ENCODE peak calls at places on chromosomes 16 and 17, in six cellular contexts. Z is neuronal stem cell, Q is H9, T is IMR-90, H is trophoblast cell, S is H1. W is an unnamed sample.

GRCh38 chr17:82647593-82648164 is 565 bp downstream of the WDR45B start:
- DNase-seq in Q (no peak), H (peak), Z (peak), T (no peak), S (no peak), W (peak)

GRCh38 chr17:50899559-50900319 is 33.6 kb upstream of the TOB1 start:
- DNase-seq in S (no peak), T (no peak), Q (no peak), H (peak), Z (no peak), W (no peak)

GRCh38 chr17:9221231-9222180 is 200.2 kb downstream of the NTN1 start:
- DNase-seq in S (no peak), T (no peak), Z (no peak), Q (no peak), H (no peak), W (no peak)

GRCh38 chr16:86060381-86061317 is 161.7 kb downstream of the IRF8 start:
- DNase-seq in Z (no peak), S (no peak), T (no peak), Q (no peak), H (no peak), W (no peak)

GRCh38 chr17:67833946-67834631 is 8.8 kb downstream of the BPTF start:
- DNase-seq in Q (peak), S (no peak), H (peak), T (no peak), Z (no peak), W (no peak)

GRCh38 chr16:87297918-87298631 is 19.1 kb downstream of the C16orf95 start:
- DNase-seq in H (peak), Z (peak), T (peak), S (no peak), Q (peak), W (peak)

GRCh38 chr16:69105501-69106361 is at the start of gene HAS3:
- DNase-seq in T (peak), Z (peak), H (peak), Q (peak), S (peak), W (peak)

GRCh38 chr16:5062790-5063765 is 2.7 kb downstream of the C16orf89 start:
- DNase-seq in Z (no peak), T (no peak), H (no peak), S (no peak), Q (no peak), W (no peak)

GRCh38 chr16:57471209-57471608 is 8.7 kb downstream of the POLR2C start:
- DNase-seq in Q (no peak), S (no peak), Z (no peak), H (no peak), T (no peak), W (no peak)

GRCh38 chr17:67506966-67507365 is 129.9 kb downstream of the PITPNC1 start:
- DNase-seq in T (peak), H (peak), Z (no peak), S (no peak), Q (no peak), W (peak)

GRCh38 chr17:49516190-49516589 is 21.1 kb downstream of the NGFR start:
- DNase-seq in Q (no peak), S (no peak), H (no peak), T (no peak), Z (no peak), W (no peak)

GRCh38 chr17:43676471-43676870 is 14.7 kb upstream of the MEOX1 start:
- DNase-seq in S (no peak), Q (no peak), Z (no peak), T (no peak), H (no peak), W (peak)

GRCh38 chr17:17344507-17345293 is 41.5 kb downstream of the NT5M start:
- DNase-seq in H (no peak), Z (no peak), S (no peak), Q (peak), T (no peak), W (no peak)
- H2AFZ ChIP-seq in H (no peak), Z (no peak), S (no peak), Q (no peak), T (no peak), W (no peak)

DNA sequence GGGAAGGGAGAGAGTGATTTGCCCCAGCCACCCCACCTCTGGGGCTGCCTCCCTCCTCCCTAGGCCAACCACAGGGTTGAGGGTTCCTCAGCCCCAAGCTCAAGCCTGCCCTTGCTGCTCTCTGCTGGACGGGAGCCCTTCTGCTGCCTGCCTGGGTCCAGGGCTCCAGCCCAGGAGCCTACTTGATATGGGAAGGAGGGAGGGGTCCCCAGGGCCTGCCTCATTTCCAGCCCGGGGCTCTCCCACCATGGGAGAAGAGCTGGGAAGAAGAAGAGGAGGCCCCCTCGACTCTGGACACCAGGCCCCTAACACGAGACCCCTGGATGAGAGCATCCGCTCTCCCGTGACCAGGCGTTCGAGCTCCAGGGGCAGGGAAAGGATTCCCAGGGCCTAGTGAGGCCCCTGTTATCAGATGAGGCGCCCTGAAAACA is 726 bp downstream of the SLC16A5 start:
- DNase-seq in H (no peak), Q (peak), T (no peak), S (no peak), Z (no peak), W (no peak)
- H3K23ac ChIP-seq in H (no peak), Q (no peak), T (peak), S (no peak), Z (peak), W (peak)

GRCh38 chr16:25855063-25855462 is 163.3 kb downstream of the HS3ST4 start:
- DNase-seq in S (no peak), T (no peak), Z (no peak), H (no peak), Q (no peak), W (no peak)
- H4K8ac ChIP-seq in S (no peak), T (no peak), Z (no peak), H (no peak), Q (no peak), W (no peak)

GRCh38 chr17:4583796-4584124 is 569 bp upstream of the SMTNL2 start:
- DNase-seq in Z (no peak), H (peak), S (no peak), T (no peak), Q (peak), W (peak)
- H2AFZ ChIP-seq in Z (peak), H (peak), S (peak), T (no peak), Q (no peak), W (no peak)

GRCh38 chr17:19005442-19005773 is 844 bp upstream of the FAM83G start:
- DNase-seq in H (no peak), Q (no peak), S (no peak), T (no peak), Z (no peak), W (no peak)
- H3K23ac ChIP-seq in H (no peak), Q (no peak), S (no peak), T (no peak), Z (peak), W (no peak)

GRCh38 chr17:75131278-75132017 is at the start of gene NT5C:
- DNase-seq in S (peak), Q (peak), H (peak), Z (peak), T (peak), W (peak)
- H4K8ac ChIP-seq in S (peak), Q (no peak), H (peak), Z (peak), T (peak), W (peak)

GRCh38 chr17:39014795-39015545 is 47.8 kb upstream of the FBXO47 start:
- DNase-seq in H (peak), Z (no peak), S (no peak), T (no peak), Q (no peak), W (no peak)

GRCh38 chr17:39016193-39017153 is 49.3 kb upstream of the FBXO47 start:
- DNase-seq in T (peak), Z (no peak), S (no peak), H (no peak), Q (no peak), W (peak)

GRCh38 chr17:39015546-39015935 is 48.3 kb upstream of the FBXO47 start:
- DNase-seq in H (no peak), Z (no peak), S (no peak), T (no peak), Q (no peak), W (no peak)

GRCh38 chr17:39014044-39014794 is 47.0 kb upstream of the FBXO47 start:
- DNase-seq in T (peak), Z (no peak), Q (no peak), H (peak), S (no peak), W (peak)

GRCh38 chr17:39018267-39019134 is 51.3 kb upstream of the FBXO47 start:
- DNase-seq in H (no peak), Q (no peak), T (no peak), S (no peak), Z (no peak), W (peak)
- H2AFZ ChIP-seq in H (no peak), Q (peak), T (no peak), S (peak), Z (no peak), W (no peak)

GRCh38 chr17:74758846-74759163 is 10.4 kb downstream of the NHERF1 start:
- DNase-seq in T (peak), Q (no peak), Z (no peak), H (no peak), S (no peak), W (no peak)

GRCh38 chr17:74759941-74760340 is 11.5 kb downstream of the NHERF1 start:
- DNase-seq in Z (no peak), S (no peak), T (no peak), H (peak), Q (no peak), W (no peak)

GRCh38 chr17:74760404-74761105 is 12.1 kb downstream of the NHERF1 start:
- DNase-seq in T (no peak), Z (no peak), H (no peak), Q (no peak), S (no peak), W (no peak)

GRCh38 chr17:74757931-74758845 is 9.8 kb downstream of the NHERF1 start:
- DNase-seq in H (no peak), S (no peak), Q (no peak), T (no peak), Z (no peak), W (no peak)

GRCh38 chr17:74759243-74759801 is 10.9 kb downstream of the NHERF1 start:
- DNase-seq in S (no peak), Z (no peak), H (no peak), Q (no peak), T (no peak), W (no peak)
- H3K23ac ChIP-seq in S (no peak), Z (peak), H (no peak), Q (no peak), T (no peak), W (no peak)

GRCh38 chr17:2853722-2854580 is 57.7 kb downstream of the RAP1GAP2 start:
- DNase-seq in Q (no peak), H (peak), S (no peak), Z (no peak), T (no peak), W (peak)
- H4K8ac ChIP-seq in Q (no peak), H (peak), S (peak), Z (no peak), T (no peak), W (no peak)

DNA sequence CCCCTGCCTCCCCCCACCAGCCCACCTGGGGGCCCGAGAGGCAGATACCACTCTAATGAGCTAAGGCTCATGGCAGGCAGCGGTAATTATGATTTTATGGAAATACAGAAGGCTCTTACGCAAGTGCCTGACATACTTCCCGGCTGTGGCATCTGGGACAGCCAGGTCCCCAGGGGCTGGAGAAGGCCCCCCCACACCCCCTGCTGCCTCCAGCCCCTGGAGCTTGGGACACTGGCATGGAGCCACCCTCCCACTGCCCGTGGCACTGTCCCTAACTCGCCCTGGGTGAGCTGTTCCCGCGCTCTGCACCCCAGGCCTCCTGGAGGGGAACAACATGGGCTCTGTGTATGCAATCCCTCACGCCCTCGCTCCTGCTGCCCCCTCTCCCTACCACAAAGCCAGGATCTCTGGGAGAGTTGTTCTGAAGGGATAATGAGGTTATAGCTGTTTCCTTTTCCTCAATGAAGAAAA is 5.4 kb upstream of the STAC2 start:
- DNase-seq in H (no peak), Q (no peak), S (no peak), T (no peak), Z (no peak), W (no peak)
- H2AFZ ChIP-seq in H (no peak), Q (no peak), S (no peak), T (no peak), Z (peak), W (no peak)

W was measured in mesenchymal stem cell.